ENCODE peak calls at places on chromosome 12, in eight cellular contexts. One of them, this sample, is unnamed.

GRCh38 chr12:90085491-90086274 is 377.0 kb upstream of the ATP2B1 start:
- DNase-seq in T-cell: no peak
- DNase-seq in T-helper 2 cell: no peak
- DNase-seq in CD8-positive, alpha-beta T cell: no peak
- DNase-seq in omental fat pad: no peak
- DNase-seq in stimulated activated naive B cell treated with anti-CD40 and anti-IgM and Interleukin-4, amounts not matched to agents 10 μg/mL and 1 μg/mL and 100 μg/mL, for 72 hours: no peak
- DNase-seq in aorta: no peak
- DNase-seq in islet precursor cell: no peak
- DNase-seq in this sample: no peak

GRCh38 chr12:113137861-113138783 is 2.6 kb upstream of the RASAL1 start:
- DNase-seq in omental fat pad: no peak
- DNase-seq in T-helper 2 cell: no peak
- DNase-seq in T-cell: no peak
- DNase-seq in aorta: no peak
- DNase-seq in islet precursor cell: no peak
- DNase-seq in stimulated activated naive B cell treated with anti-CD40 and anti-IgM and Interleukin-4, amounts not matched to agents 10 μg/mL and 1 μg/mL and 100 μg/mL, for 72 hours: no peak
- DNase-seq in CD8-positive, alpha-beta T cell: no peak
- DNase-seq in this sample: peak

GRCh38 chr12:76450690-76451089 is 102.5 kb upstream of the BBS10 start:
- DNase-seq in T-helper 2 cell: no peak
- DNase-seq in islet precursor cell: peak
- DNase-seq in aorta: no peak
- DNase-seq in omental fat pad: no peak
- DNase-seq in T-cell: no peak
- DNase-seq in CD8-positive, alpha-beta T cell: no peak
- DNase-seq in stimulated activated naive B cell treated with anti-CD40 and anti-IgM and Interleukin-4, amounts not matched to agents 10 μg/mL and 1 μg/mL and 100 μg/mL, for 72 hours: no peak
- DNase-seq in this sample: no peak

GRCh38 chr12:95815635-95816212 is 25.2 kb upstream of the NTN4 start:
- DNase-seq in aorta: no peak
- DNase-seq in islet precursor cell: no peak
- DNase-seq in stimulated activated naive B cell treated with anti-CD40 and anti-IgM and Interleukin-4, amounts not matched to agents 10 μg/mL and 1 μg/mL and 100 μg/mL, for 72 hours: no peak
- DNase-seq in T-cell: no peak
- DNase-seq in omental fat pad: no peak
- DNase-seq in CD8-positive, alpha-beta T cell: no peak
- DNase-seq in T-helper 2 cell: no peak
- DNase-seq in this sample: no peak

GRCh38 chr12:4372653-4373052 is 6.9 kb downstream of the FGF23 start:
- DNase-seq in omental fat pad: no peak
- DNase-seq in T-helper 2 cell: no peak
- DNase-seq in CD8-positive, alpha-beta T cell: no peak
- DNase-seq in T-cell: no peak
- DNase-seq in aorta: no peak
- DNase-seq in stimulated activated naive B cell treated with anti-CD40 and anti-IgM and Interleukin-4, amounts not matched to agents 10 μg/mL and 1 μg/mL and 100 μg/mL, for 72 hours: no peak
- DNase-seq in islet precursor cell: no peak
- DNase-seq in this sample: no peak

GRCh38 chr12:47112679-47113078 is 32.9 kb upstream of the AMIGO2 start:
- DNase-seq in T-helper 2 cell: no peak
- DNase-seq in CD8-positive, alpha-beta T cell: no peak
- DNase-seq in omental fat pad: no peak
- DNase-seq in islet precursor cell: no peak
- DNase-seq in T-cell: no peak
- DNase-seq in stimulated activated naive B cell treated with anti-CD40 and anti-IgM and Interleukin-4, amounts not matched to agents 10 μg/mL and 1 μg/mL and 100 μg/mL, for 72 hours: no peak
- DNase-seq in aorta: no peak
- DNase-seq in this sample: no peak

GRCh38 chr12:104280703-104281458 is 22.7 kb upstream of the EID3 start:
- DNase-seq in T-cell: no peak
- DNase-seq in omental fat pad: no peak
- DNase-seq in stimulated activated naive B cell treated with anti-CD40 and anti-IgM and Interleukin-4, amounts not matched to agents 10 μg/mL and 1 μg/mL and 100 μg/mL, for 72 hours: no peak
- DNase-seq in T-helper 2 cell: no peak
- DNase-seq in CD8-positive, alpha-beta T cell: no peak
- DNase-seq in aorta: no peak
- DNase-seq in islet precursor cell: no peak
- DNase-seq in this sample: no peak

GRCh38 chr12:94793191-94793595 is 142.8 kb upstream of the TMCC3 start:
- DNase-seq in stimulated activated naive B cell treated with anti-CD40 and anti-IgM and Interleukin-4, amounts not matched to agents 10 μg/mL and 1 μg/mL and 100 μg/mL, for 72 hours: no peak
- DNase-seq in omental fat pad: no peak
- DNase-seq in islet precursor cell: peak
- DNase-seq in T-cell: no peak
- DNase-seq in T-helper 2 cell: no peak
- DNase-seq in CD8-positive, alpha-beta T cell: no peak
- DNase-seq in aorta: no peak
- DNase-seq in this sample: peak

GRCh38 chr12:3073438-3074255 is 3.5 kb upstream of the TSPAN9 start:
- DNase-seq in stimulated activated naive B cell treated with anti-CD40 and anti-IgM and Interleukin-4, amounts not matched to agents 10 μg/mL and 1 μg/mL and 100 μg/mL, for 72 hours: peak
- DNase-seq in T-helper 2 cell: peak
- DNase-seq in omental fat pad: peak
- DNase-seq in aorta: peak
- DNase-seq in islet precursor cell: peak
- DNase-seq in T-cell: peak
- DNase-seq in CD8-positive, alpha-beta T cell: peak
- DNase-seq in this sample: peak

GRCh38 chr12:1800646-1801284 is 19.6 kb upstream of the LRTM2 start:
- DNase-seq in CD8-positive, alpha-beta T cell: no peak
- DNase-seq in islet precursor cell: peak
- DNase-seq in stimulated activated naive B cell treated with anti-CD40 and anti-IgM and Interleukin-4, amounts not matched to agents 10 μg/mL and 1 μg/mL and 100 μg/mL, for 72 hours: peak
- DNase-seq in T-cell: no peak
- DNase-seq in aorta: peak
- DNase-seq in T-helper 2 cell: no peak
- DNase-seq in omental fat pad: peak
- DNase-seq in this sample: peak

GRCh38 chr12:73598626-73599025 is 939.0 kb upstream of the ATXN7L3B start:
- DNase-seq in T-helper 2 cell: no peak
- DNase-seq in omental fat pad: no peak
- DNase-seq in T-cell: no peak
- DNase-seq in CD8-positive, alpha-beta T cell: no peak
- DNase-seq in aorta: no peak
- DNase-seq in stimulated activated naive B cell treated with anti-CD40 and anti-IgM and Interleukin-4, amounts not matched to agents 10 μg/mL and 1 μg/mL and 100 μg/mL, for 72 hours: no peak
- DNase-seq in islet precursor cell: no peak
- DNase-seq in this sample: no peak

GRCh38 chr12:121663610-121663929 is 5.9 kb downstream of the MORN3 start:
- DNase-seq in T-helper 2 cell: no peak
- DNase-seq in CD8-positive, alpha-beta T cell: no peak
- DNase-seq in aorta: no peak
- DNase-seq in islet precursor cell: no peak
- DNase-seq in omental fat pad: no peak
- DNase-seq in stimulated activated naive B cell treated with anti-CD40 and anti-IgM and Interleukin-4, amounts not matched to agents 10 μg/mL and 1 μg/mL and 100 μg/mL, for 72 hours: no peak
- DNase-seq in T-cell: no peak
- DNase-seq in this sample: no peak

GRCh38 chr12:132807295-132808222 is 21.1 kb downstream of the GOLGA3 start:
- DNase-seq in T-helper 2 cell: no peak
- DNase-seq in aorta: no peak
- DNase-seq in stimulated activated naive B cell treated with anti-CD40 and anti-IgM and Interleukin-4, amounts not matched to agents 10 μg/mL and 1 μg/mL and 100 μg/mL, for 72 hours: no peak
- DNase-seq in omental fat pad: no peak
- DNase-seq in CD8-positive, alpha-beta T cell: no peak
- DNase-seq in islet precursor cell: no peak
- DNase-seq in T-cell: no peak
- DNase-seq in this sample: peak

GRCh38 chr12:101336400-101336799 is 56.5 kb downstream of the UTP20 start:
- DNase-seq in aorta: no peak
- DNase-seq in T-helper 2 cell: no peak
- DNase-seq in stimulated activated naive B cell treated with anti-CD40 and anti-IgM and Interleukin-4, amounts not matched to agents 10 μg/mL and 1 μg/mL and 100 μg/mL, for 72 hours: no peak
- DNase-seq in T-cell: no peak
- DNase-seq in omental fat pad: no peak
- DNase-seq in CD8-positive, alpha-beta T cell: no peak
- DNase-seq in islet precursor cell: no peak
- DNase-seq in this sample: no peak

GRCh38 chr12:102917026-102917787 is at the start of gene PAH:
- DNase-seq in islet precursor cell: peak
- DNase-seq in omental fat pad: no peak
- DNase-seq in CD8-positive, alpha-beta T cell: no peak
- DNase-seq in T-cell: no peak
- DNase-seq in T-helper 2 cell: peak
- DNase-seq in stimulated activated naive B cell treated with anti-CD40 and anti-IgM and Interleukin-4, amounts not matched to agents 10 μg/mL and 1 μg/mL and 100 μg/mL, for 72 hours: peak
- DNase-seq in aorta: no peak
- DNase-seq in this sample: peak

GRCh38 chr12:49129332-49130150 is 1.7 kb downstream of the TUBA1B start:
- DNase-seq in CD8-positive, alpha-beta T cell: no peak
- DNase-seq in stimulated activated naive B cell treated with anti-CD40 and anti-IgM and Interleukin-4, amounts not matched to agents 10 μg/mL and 1 μg/mL and 100 μg/mL, for 72 hours: no peak
- DNase-seq in T-helper 2 cell: peak
- DNase-seq in T-cell: no peak
- DNase-seq in aorta: no peak
- DNase-seq in omental fat pad: no peak
- DNase-seq in islet precursor cell: no peak
- DNase-seq in this sample: no peak

GRCh38 chr12:11545438-11546330 is 103.8 kb upstream of the ETV6 start:
- DNase-seq in islet precursor cell: peak
- DNase-seq in stimulated activated naive B cell treated with anti-CD40 and anti-IgM and Interleukin-4, amounts not matched to agents 10 μg/mL and 1 μg/mL and 100 μg/mL, for 72 hours: peak
- DNase-seq in omental fat pad: no peak
- DNase-seq in aorta: no peak
- DNase-seq in T-helper 2 cell: peak
- DNase-seq in CD8-positive, alpha-beta T cell: peak
- DNase-seq in T-cell: peak
- DNase-seq in this sample: no peak

GRCh38 chr12:94228488-94228907 is 80.1 kb downstream of the PLXNC1 start:
- DNase-seq in omental fat pad: no peak
- DNase-seq in T-cell: no peak
- DNase-seq in stimulated activated naive B cell treated with anti-CD40 and anti-IgM and Interleukin-4, amounts not matched to agents 10 μg/mL and 1 μg/mL and 100 μg/mL, for 72 hours: no peak
- DNase-seq in aorta: no peak
- DNase-seq in CD8-positive, alpha-beta T cell: no peak
- DNase-seq in T-helper 2 cell: no peak
- DNase-seq in islet precursor cell: no peak
- DNase-seq in this sample: no peak

GRCh38 chr12:49542592-49543160 is 3.8 kb downstream of the KCNH3 start:
- DNase-seq in aorta: no peak
- DNase-seq in islet precursor cell: peak
- DNase-seq in T-cell: no peak
- DNase-seq in CD8-positive, alpha-beta T cell: no peak
- DNase-seq in omental fat pad: no peak
- DNase-seq in stimulated activated naive B cell treated with anti-CD40 and anti-IgM and Interleukin-4, amounts not matched to agents 10 μg/mL and 1 μg/mL and 100 μg/mL, for 72 hours: no peak
- DNase-seq in T-helper 2 cell: no peak
- DNase-seq in this sample: peak

GRCh38 chr12:108570743-108571603 is 8.6 kb downstream of the ISCU start:
- DNase-seq in omental fat pad: no peak
- DNase-seq in aorta: no peak
- DNase-seq in T-helper 2 cell: peak
- DNase-seq in islet precursor cell: peak
- DNase-seq in T-cell: no peak
- DNase-seq in stimulated activated naive B cell treated with anti-CD40 and anti-IgM and Interleukin-4, amounts not matched to agents 10 μg/mL and 1 μg/mL and 100 μg/mL, for 72 hours: no peak
- DNase-seq in CD8-positive, alpha-beta T cell: no peak
- DNase-seq in this sample: peak

GRCh38 chr12:89140580-89141236 is 211.6 kb downstream of the DUSP6 start:
- DNase-seq in islet precursor cell: no peak
- DNase-seq in aorta: no peak
- DNase-seq in T-helper 2 cell: no peak
- DNase-seq in CD8-positive, alpha-beta T cell: no peak
- DNase-seq in stimulated activated naive B cell treated with anti-CD40 and anti-IgM and Interleukin-4, amounts not matched to agents 10 μg/mL and 1 μg/mL and 100 μg/mL, for 72 hours: no peak
- DNase-seq in omental fat pad: no peak
- DNase-seq in T-cell: no peak
- DNase-seq in this sample: no peak

GRCh38 chr12:50925920-50926319 is 26.4 kb upstream of the HIGD1C start:
- DNase-seq in islet precursor cell: no peak
- DNase-seq in T-helper 2 cell: no peak
- DNase-seq in omental fat pad: no peak
- DNase-seq in aorta: no peak
- DNase-seq in T-cell: no peak
- DNase-seq in stimulated activated naive B cell treated with anti-CD40 and anti-IgM and Interleukin-4, amounts not matched to agents 10 μg/mL and 1 μg/mL and 100 μg/mL, for 72 hours: no peak
- DNase-seq in CD8-positive, alpha-beta T cell: no peak
- DNase-seq in this sample: no peak